ENCODE peak calls at places on chromosomes 5 and 9, in five cellular contexts. O is HFFc6; S is LHCN-M2; L is activated effector memory CD4-positive, alpha-beta T cell treated with Interleukin-2 at 50 U/mL for 16 hours; U is left cardiac atrium. X is an unnamed sample.

GRCh38 chr5:92911293-92911692 is 669.7 kb downstream of the NR2F1-AS1 start:
- DNase-seq in S (no peak), U (no peak), L (no peak), O (no peak), X (no peak)

GRCh38 chr5:111774525-111774924 is 17.5 kb upstream of the NREP start:
- DNase-seq in L (no peak), S (peak; percentile 37), O (no peak), U (no peak), X (no peak)

GRCh38 chr9:89433826-89434225 is 64.1 kb downstream of the SEMA4D start:
- DNase-seq in U (no peak), O (peak; percentile 20), S (peak; percentile 17), L (no peak), X (no peak)

GRCh38 chr9:91427873-91428272 is 4.2 kb upstream of the NFIL3 start:
- DNase-seq in U (no peak), S (peak; percentile 69), L (no peak), O (peak; percentile 41), X (no peak)

GRCh38 chr9:131423171-131423581 is 29.3 kb downstream of the PRRC2B start:
- DNase-seq in L (no peak), O (peak; percentile 69), S (peak; percentile 69), U (peak; percentile 62), X (peak; percentile 52)

GRCh38 chr5:83475540-83476469 is 4.3 kb downstream of the VCAN start:
- DNase-seq in O (peak; percentile 83), L (no peak), S (peak; percentile 82), U (no peak), X (no peak)

GRCh38 chr9:117265253-117265652 is 149.6 kb downstream of the ASTN2 start:
- DNase-seq in L (no peak), O (no peak), U (peak; percentile 34), S (no peak), X (no peak)

GRCh38 chr9:122371851-122372250 is 1.0 kb downstream of the PTGS1 start:
- DNase-seq in O (no peak), L (no peak), S (no peak), U (no peak), X (no peak)

GRCh38 chr5:169416583-169417196 is 115.8 kb upstream of the SLIT3 start:
- DNase-seq in L (no peak), U (peak; percentile 80), O (peak; percentile 73), S (peak; percentile 87), X (peak; percentile 58)

GRCh38 chr9:127942152-127943010 is 4.7 kb upstream of the DPM2 start:
- DNase-seq in O (peak; percentile 45), L (no peak), S (peak; percentile 61), U (peak; percentile 79), X (peak; percentile 72)

GRCh38 chr5:9212605-9213004 is 333.3 kb downstream of the SEMA5A start:
- DNase-seq in U (no peak), S (no peak), O (peak; percentile 15), L (no peak), X (no peak)

GRCh38 chr5:132294728-132295504 is 722 bp downstream of the SLC22A4 start:
- DNase-seq in L (peak; percentile 51), U (peak; percentile 87), S (peak; percentile 80), O (peak; percentile 90), X (peak; percentile 78)

GRCh38 chr5:102800427-102800826 is 45.3 kb downstream of the PAM start:
- DNase-seq in L (no peak), U (no peak), O (no peak), S (no peak), X (no peak)

GRCh38 chr5:150293091-150293941 is 3.7 kb upstream of the CAMK2A start:
- DNase-seq in O (no peak), S (no peak), U (no peak), L (no peak), X (no peak)

GRCh38 chr9:68631811-68632210 is 73.2 kb upstream of the PIP5K1B start:
- DNase-seq in L (no peak), U (no peak), O (no peak), S (no peak), X (no peak)

GRCh38 chr5:168165221-168165965 is 126.1 kb upstream of the WWC1 start:
- DNase-seq in O (no peak), S (no peak), U (no peak), L (no peak), X (no peak)

GRCh38 chr5:54673523-54674225 is 156.1 kb downstream of the SNX18 start:
- DNase-seq in S (no peak), U (peak; percentile 50), O (no peak), L (peak; percentile 32), X (no peak)

GRCh38 chr5:145988993-145989392 is 52.6 kb downstream of the SH3RF2 start:
- DNase-seq in L (no peak), U (no peak), S (no peak), O (no peak), X (no peak)

GRCh38 chr5:123538670-123539459 is 26.9 kb downstream of the CSNK1G3 start:
- DNase-seq in S (no peak), U (no peak), O (no peak), L (no peak), X (no peak)

GRCh38 chr9:133841167-133841812 is 103.1 kb upstream of the SARDH start:
- DNase-seq in S (no peak), U (no peak), L (no peak), O (no peak), X (no peak)

GRCh38 chr5:68134033-68134668 is 81.4 kb upstream of the PIK3R1 start:
- DNase-seq in U (no peak), S (no peak), O (no peak), L (no peak), X (no peak)

GRCh38 chr5:17748196-17748595 is 113.9 kb downstream of the TAF11L14 start:
- DNase-seq in U (no peak), O (no peak), L (no peak), S (no peak), X (no peak)

GRCh38 chr5:170254056-170254455 is 21.3 kb downstream of the C5orf58 start:
- DNase-seq in S (no peak), O (no peak), L (peak; percentile 62), U (no peak), X (no peak)

GRCh38 chr9:89677696-89678393 is 73.0 kb downstream of the GADD45G start:
- DNase-seq in S (peak; percentile 29), L (no peak), U (no peak), O (no peak), X (no peak)

GRCh38 chr5:57735754-57736153 is 253.1 kb upstream of the ACTBL2 start:
- DNase-seq in S (peak; percentile 93), U (no peak), O (peak; percentile 83), L (no peak), X (no peak)

GRCh38 chr9:34500623-34501267 is 22.0 kb downstream of the ENHO start:
- DNase-seq in U (peak; percentile 47), S (peak; percentile 33), O (peak; percentile 7), L (peak; percentile 50), X (peak; percentile 57)

GRCh38 chr9:112104901-112105300 is 70.2 kb downstream of the SUSD1 start:
- DNase-seq in U (no peak), O (no peak), S (no peak), L (no peak), X (no peak)

GRCh38 chr9:21686738-21687137 is 115.7 kb upstream of the MTAP start:
- DNase-seq in U (no peak), L (no peak), O (no peak), S (no peak), X (no peak)

X was measured in uterus.